ENCODE peak calls at places on chromosomes 6 and 20, in four cellular contexts. One of them, this sample, is unnamed.

GRCh38 chr20:11995750-11996567 is 78.3 kb downstream of the BTBD3 start:
- DNase-seq in K562: no peak
- DNase-seq in HepG2: no peak
- DNase-seq in GM12878: no peak
- DNase-seq in this sample: no peak

GRCh38 chr20:32343438-32343837 is 14.7 kb upstream of the ASXL1 start:
- DNase-seq in K562: no peak
- DNase-seq in HepG2: no peak
- DNase-seq in GM12878: no peak
- DNase-seq in this sample: no peak

GRCh38 chr20:39623584-39624234 is 661.6 kb downstream of the DHX35 start:
- DNase-seq in K562: no peak
- DNase-seq in HepG2: no peak
- DNase-seq in GM12878: no peak
- DNase-seq in this sample: no peak

GRCh38 chr20:38855356-38855755 is 49.9 kb downstream of the PPP1R16B start:
- DNase-seq in K562: no peak
- DNase-seq in HepG2: no peak
- DNase-seq in GM12878: no peak
- DNase-seq in this sample: no peak

GRCh38 chr6:32152414-32153251 is 894 bp upstream of the PRRT1 start:
- DNase-seq in K562: peak
- DNase-seq in HepG2: no peak
- DNase-seq in GM12878: no peak
- DNase-seq in this sample: no peak

GRCh38 chr6:106134906-106135634 is 48.9 kb downstream of the PRDM1 start:
- DNase-seq in K562: peak
- DNase-seq in HepG2: peak
- DNase-seq in GM12878: no peak
- DNase-seq in this sample: no peak

GRCh38 chr20:37261714-37262113 is at the start of gene GHRH:
- DNase-seq in K562: no peak
- DNase-seq in HepG2: no peak
- DNase-seq in GM12878: no peak
- DNase-seq in this sample: no peak

GRCh38 chr6:112018619-112019416 is 35.1 kb upstream of the CCN6 start:
- DNase-seq in K562: no peak
- DNase-seq in HepG2: peak
- DNase-seq in GM12878: no peak
- DNase-seq in this sample: no peak

GRCh38 chr6:80728830-80729229 is 622.4 kb downstream of the BCKDHB start:
- DNase-seq in K562: no peak
- DNase-seq in HepG2: no peak
- DNase-seq in GM12878: no peak
- DNase-seq in this sample: no peak

GRCh38 chr6:130204322-130204721 is 18.4 kb downstream of the SAMD3 start:
- DNase-seq in K562: no peak
- DNase-seq in HepG2: no peak
- DNase-seq in GM12878: no peak
- DNase-seq in this sample: no peak

GRCh38 chr20:46458891-46459750 is 52.7 kb upstream of the ELMO2 start:
- DNase-seq in K562: peak
- DNase-seq in HepG2: no peak
- DNase-seq in GM12878: peak
- DNase-seq in this sample: peak

GRCh38 chr6:13334953-13335352 is 6.6 kb upstream of the TBC1D7 start:
- DNase-seq in K562: peak
- DNase-seq in HepG2: no peak
- DNase-seq in GM12878: no peak
- DNase-seq in this sample: no peak

GRCh38 chr20:48846516-48847492 is 19.0 kb upstream of the PREX1 start:
- DNase-seq in K562: peak
- DNase-seq in HepG2: no peak
- DNase-seq in GM12878: peak
- DNase-seq in this sample: peak

GRCh38 chr6:42390228-42390934 is 61.3 kb downstream of the TRERF1 start:
- DNase-seq in K562: no peak
- DNase-seq in HepG2: no peak
- DNase-seq in GM12878: no peak
- DNase-seq in this sample: no peak

GRCh38 chr6:107369493-107369892 is 89.9 kb downstream of the PDSS2 start:
- DNase-seq in K562: no peak
- DNase-seq in HepG2: no peak
- DNase-seq in GM12878: no peak
- DNase-seq in this sample: no peak

GRCh38 chr20:23039136-23039875 is 4.2 kb downstream of the SSTR4 start:
- DNase-seq in K562: no peak
- DNase-seq in HepG2: no peak
- DNase-seq in GM12878: no peak
- DNase-seq in this sample: no peak

GRCh38 chr6:142871910-142872331 is 73.1 kb downstream of the HIVEP2 start:
- DNase-seq in K562: no peak
- DNase-seq in HepG2: peak
- DNase-seq in GM12878: no peak
- DNase-seq in this sample: no peak

GRCh38 chr20:64149809-64150560 is 14.3 kb upstream of the MYT1 start:
- DNase-seq in K562: no peak
- DNase-seq in HepG2: no peak
- DNase-seq in GM12878: no peak
- DNase-seq in this sample: peak

GRCh38 chr6:11804135-11804534 is 25.5 kb upstream of the ADTRP start:
- DNase-seq in K562: no peak
- DNase-seq in HepG2: no peak
- DNase-seq in GM12878: no peak
- DNase-seq in this sample: no peak

GRCh38 chr6:128252293-128253176 is 267.9 kb downstream of the PTPRK start:
- DNase-seq in K562: no peak
- DNase-seq in HepG2: no peak
- DNase-seq in GM12878: no peak
- DNase-seq in this sample: no peak

GRCh38 chr6:148885154-148885870 is 138.5 kb downstream of the UST start:
- DNase-seq in K562: no peak
- DNase-seq in HepG2: no peak
- DNase-seq in GM12878: no peak
- DNase-seq in this sample: no peak

GRCh38 chr6:217048-217659 is 75.1 kb upstream of the DUSP22 start:
- DNase-seq in K562: peak
- DNase-seq in HepG2: peak
- DNase-seq in GM12878: peak
- DNase-seq in this sample: peak

GRCh38 chr6:53461682-53462081 is 83.2 kb downstream of the GCLC start:
- DNase-seq in K562: no peak
- DNase-seq in HepG2: no peak
- DNase-seq in GM12878: no peak
- DNase-seq in this sample: no peak

GRCh38 chr6:27288136-27289044 is 23.7 kb downstream of the POM121L2 start:
- DNase-seq in K562: no peak
- DNase-seq in HepG2: no peak
- DNase-seq in GM12878: no peak
- DNase-seq in this sample: peak

GRCh38 chr6:100881707-100882040 is 545 bp upstream of the ASCC3 start:
- DNase-seq in K562: no peak
- DNase-seq in HepG2: no peak
- DNase-seq in GM12878: no peak
- DNase-seq in this sample: no peak

GRCh38 chr20:62122659-62123449 is 579 bp downstream of the LSM14B start:
- DNase-seq in K562: peak
- DNase-seq in HepG2: no peak
- DNase-seq in GM12878: no peak
- DNase-seq in this sample: no peak

GRCh38 chr20:9103955-9104354 is 35.1 kb downstream of the PLCB4 start:
- DNase-seq in K562: no peak
- DNase-seq in HepG2: no peak
- DNase-seq in GM12878: no peak
- DNase-seq in this sample: no peak

GRCh38 chr6:53724501-53724900 is 58.9 kb upstream of the KLHL31 start:
- DNase-seq in K562: no peak
- DNase-seq in HepG2: no peak
- DNase-seq in GM12878: no peak
- DNase-seq in this sample: no peak

GRCh38 chr6:157976345-157977175 is 5.1 kb upstream of the SYNJ2 start:
- DNase-seq in K562: no peak
- DNase-seq in HepG2: peak
- DNase-seq in GM12878: no peak
- DNase-seq in this sample: no peak

GRCh38 chr6:151370509-151371078 is 20.8 kb downstream of the ZBTB2 start:
- DNase-seq in K562: no peak
- DNase-seq in HepG2: no peak
- DNase-seq in GM12878: no peak
- DNase-seq in this sample: no peak

DNA sequence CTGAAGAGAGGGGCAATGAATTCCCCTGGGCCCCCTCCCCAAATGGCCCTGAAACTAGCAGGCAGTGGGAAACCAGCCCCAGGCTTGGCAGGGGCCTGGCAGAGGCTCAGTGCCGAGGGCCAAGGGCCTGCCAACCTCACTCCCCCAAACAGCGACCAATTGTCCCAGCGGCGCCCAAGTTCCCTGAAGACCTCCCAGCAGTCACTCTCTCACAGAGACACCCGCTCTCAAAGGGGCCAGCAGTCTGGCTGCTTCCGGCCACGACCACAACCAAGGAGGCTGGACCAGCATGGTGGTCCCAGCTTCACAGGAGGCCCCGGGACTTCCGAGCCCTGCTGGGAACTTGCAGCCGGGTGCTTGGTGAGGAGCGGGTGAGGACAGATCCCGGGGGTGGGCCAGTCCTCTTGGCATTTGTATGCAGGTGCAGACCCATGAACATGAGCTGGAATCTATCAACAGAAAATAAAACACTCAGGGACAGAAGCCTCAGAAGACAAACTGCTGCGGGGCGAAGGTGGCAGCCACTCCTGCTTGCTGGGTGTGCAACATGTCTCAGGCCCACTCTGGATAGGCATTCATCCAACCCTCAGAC is 17.5 kb upstream of the SIRPA start:
- DNase-seq in K562: no peak
- DNase-seq in HepG2: no peak
- DNase-seq in GM12878: no peak
- DNase-seq in this sample: no peak
- TF ChIP-seq CREM in K562: no peak
- TF ChIP-seq CREM in HepG2: no peak
- TF ChIP-seq CREM in GM12878: no peak
- TF ChIP-seq CREM in this sample: no peak

GRCh38 chr6:10138917-10139316 is 276.0 kb downstream of the TFAP2A start:
- DNase-seq in K562: no peak
- DNase-seq in HepG2: no peak
- DNase-seq in GM12878: no peak
- DNase-seq in this sample: no peak
- TF ChIP-seq CREM in K562: no peak
- TF ChIP-seq CREM in HepG2: no peak
- TF ChIP-seq CREM in GM12878: no peak
- TF ChIP-seq CREM in this sample: no peak

GRCh38 chr6:85192186-85192585 is 257.7 kb upstream of the NT5E start:
- DNase-seq in K562: no peak
- DNase-seq in HepG2: no peak
- DNase-seq in GM12878: no peak
- DNase-seq in this sample: no peak
- TF ChIP-seq CREM in K562: no peak
- TF ChIP-seq CREM in HepG2: no peak
- TF ChIP-seq CREM in GM12878: no peak
- TF ChIP-seq CREM in this sample: no peak

GRCh38 chr20:51255417-51255816 is 232.5 kb upstream of the KCNG1 start:
- DNase-seq in K562: no peak
- DNase-seq in HepG2: no peak
- DNase-seq in GM12878: no peak
- DNase-seq in this sample: no peak
- TF ChIP-seq CREM in K562: no peak
- TF ChIP-seq CREM in HepG2: no peak
- TF ChIP-seq CREM in GM12878: no peak
- TF ChIP-seq CREM in this sample: no peak

GRCh38 chr6:14783594-14783993 is 462.3 kb upstream of the JARID2 start:
- DNase-seq in K562: no peak
- DNase-seq in HepG2: no peak
- DNase-seq in GM12878: no peak
- DNase-seq in this sample: no peak
- TF ChIP-seq CREM in K562: no peak
- TF ChIP-seq CREM in HepG2: no peak
- TF ChIP-seq CREM in GM12878: no peak
- TF ChIP-seq CREM in this sample: no peak

This sample was measured in WTC11.